ENCODE peak calls at places on chromosomes 13 and 19, in four cellular contexts. N is transverse colon, L is adrenal gland, M is tibial artery. X is an unnamed sample.

GRCh38 chr13:107734891-107735620 is 480.3 kb downstream of the LIG4 start:
- DNase-seq in N (no peak), L (no peak), M (no peak), X (no peak)

GRCh38 chr19:16168465-16169081 is 4.8 kb downstream of the CIB3 start:
- DNase-seq in N (no peak), L (no peak), M (no peak), X (no peak)

GRCh38 chr13:104106705-104107393 is 1040.6 kb upstream of the SLC10A2 start:
- DNase-seq in N (no peak), L (no peak), M (no peak), X (no peak)

GRCh38 chr19:32651729-32652140 is 23.2 kb downstream of the ANKRD27 start:
- DNase-seq in N (peak; percentile 49), L (no peak), M (no peak), X (peak; percentile 55)

GRCh38 chr19:51025809-51026553 is 435 bp downstream of the KLK11 start:
- DNase-seq in N (no peak), L (no peak), M (no peak), X (no peak)

GRCh38 chr13:26406791-26407190 is 150.7 kb upstream of the WASF3 start:
- DNase-seq in N (no peak), L (no peak), M (no peak), X (no peak)

GRCh38 chr13:97851269-97851668 is 102.2 kb upstream of the IPO5 start:
- DNase-seq in N (no peak), L (no peak), M (no peak), X (no peak)

GRCh38 chr13:72208112-72208645 is 341.2 kb upstream of the DACH1 start:
- DNase-seq in N (no peak), L (no peak), M (no peak), X (no peak)

GRCh38 chr19:16345457-16345856 is 20.8 kb downstream of the KLF2 start:
- DNase-seq in N (no peak), L (no peak), M (no peak), X (no peak)

GRCh38 chr13:35136585-35136984 is 194.5 kb downstream of the NBEA start:
- DNase-seq in N (no peak), L (no peak), M (no peak), X (no peak)

GRCh38 chr19:30328096-30328495 is 44.1 kb upstream of the ZNF536 start:
- DNase-seq in N (no peak), L (no peak), M (no peak), X (no peak)

GRCh38 chr13:95921485-95921884 is 131.7 kb downstream of the UGGT2 start:
- DNase-seq in N (no peak), L (no peak), M (no peak), X (no peak)

GRCh38 chr13:80299046-80299445 is 41.9 kb downstream of the SPRY2 start:
- DNase-seq in N (no peak), L (no peak), M (no peak), X (no peak)

GRCh38 chr19:43101950-43102349 is 19.4 kb upstream of the PSG2 start:
- DNase-seq in N (no peak), L (no peak), M (no peak), X (no peak)
- H3K27me3 ChIP-seq in N (no peaks in the 10 kb centered on the region), L (no peaks in the 10 kb centered on the region), M (no peaks in the 10 kb centered on the region), X (peaks cover 8% of the 10 kb centered on the region)

DNA sequence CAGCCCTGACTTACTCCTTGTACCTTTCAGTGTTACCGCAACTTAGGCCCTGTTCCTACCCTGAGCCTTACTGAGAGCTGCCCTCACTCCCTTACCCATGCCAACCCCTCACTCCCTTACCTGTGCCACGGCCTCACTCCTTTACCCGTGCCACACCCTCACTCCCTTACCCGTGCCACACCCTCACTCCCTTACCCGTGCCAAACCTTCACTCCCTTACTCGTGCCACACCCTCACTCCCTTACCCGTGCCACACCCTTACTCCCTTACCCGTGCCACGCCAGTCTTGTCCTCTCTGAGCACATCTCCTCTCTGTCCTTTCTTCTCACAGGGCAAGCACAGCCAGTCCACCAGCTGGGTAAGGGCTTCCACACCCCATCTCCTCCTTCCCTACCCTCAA is 20.3 kb downstream of the AXL start:
- DNase-seq in N (peak; percentile 38), L (no peak), M (no peak), X (no peak)
- TF ChIP-seq CTCF in N (no peak), L (no peak), M (no peak), X (no peak)

DNA sequence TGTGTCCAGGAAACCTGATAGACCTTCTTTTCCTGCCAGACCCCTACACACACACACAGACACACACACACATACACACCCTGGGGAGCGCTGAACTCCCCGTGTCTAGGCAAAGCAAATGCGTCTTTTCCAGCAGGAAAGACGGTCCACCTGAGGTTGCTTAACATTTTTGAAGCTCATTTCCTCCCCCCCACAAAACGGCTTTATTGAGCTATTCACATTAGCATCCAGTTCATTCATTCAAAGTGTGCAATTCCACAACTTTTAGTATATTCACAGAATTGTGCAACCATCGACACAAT is 3.4 kb downstream of the GSX1 start:
- DNase-seq in N (no peak), L (no peak), M (peak; percentile 12), X (no peak)
- H3K27me3 ChIP-seq in N (peaks cover 100% of the 10 kb centered on the region), L (peaks cover 92% of the 10 kb centered on the region), M (peaks cover 7% of the 10 kb centered on the region), X (peaks cover 100% of the 10 kb centered on the region)

DNA sequence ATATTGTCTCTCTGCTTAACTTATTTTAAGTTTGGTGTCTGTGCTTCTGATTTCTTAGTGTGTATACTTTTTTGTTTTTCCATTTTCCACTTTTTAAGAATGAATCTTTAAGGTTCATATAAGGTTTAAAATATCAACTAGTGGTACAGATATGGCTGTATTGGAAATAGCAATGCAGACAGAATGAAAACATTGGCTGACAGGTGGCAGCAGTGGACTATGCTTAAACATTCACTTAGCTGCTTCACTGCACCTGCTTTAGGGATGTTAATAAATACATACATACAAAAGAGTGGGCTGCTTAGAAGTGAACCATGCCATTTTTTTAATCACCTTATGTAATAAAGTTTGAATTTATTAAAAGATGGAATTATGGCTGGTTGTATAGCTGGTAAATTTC is 27.3 kb downstream of the TM9SF2 start:
- DNase-seq in N (no peak), L (no peak), M (no peak), X (no peak)
- TF ChIP-seq CTCF in N (no peak), L (no peak), M (no peak), X (peak; percentile 37)

GRCh38 chr13:20129076-20129475 is 31.8 kb downstream of the GJA3 start:
- DNase-seq in N (no peak), L (no peak), M (no peak), X (no peak)
- H3K27me3 ChIP-seq in N (peaks cover 16% of the 10 kb centered on the region), L (no peaks in the 10 kb centered on the region), M (no peaks in the 10 kb centered on the region), X (peaks cover 58% of the 10 kb centered on the region)

DNA sequence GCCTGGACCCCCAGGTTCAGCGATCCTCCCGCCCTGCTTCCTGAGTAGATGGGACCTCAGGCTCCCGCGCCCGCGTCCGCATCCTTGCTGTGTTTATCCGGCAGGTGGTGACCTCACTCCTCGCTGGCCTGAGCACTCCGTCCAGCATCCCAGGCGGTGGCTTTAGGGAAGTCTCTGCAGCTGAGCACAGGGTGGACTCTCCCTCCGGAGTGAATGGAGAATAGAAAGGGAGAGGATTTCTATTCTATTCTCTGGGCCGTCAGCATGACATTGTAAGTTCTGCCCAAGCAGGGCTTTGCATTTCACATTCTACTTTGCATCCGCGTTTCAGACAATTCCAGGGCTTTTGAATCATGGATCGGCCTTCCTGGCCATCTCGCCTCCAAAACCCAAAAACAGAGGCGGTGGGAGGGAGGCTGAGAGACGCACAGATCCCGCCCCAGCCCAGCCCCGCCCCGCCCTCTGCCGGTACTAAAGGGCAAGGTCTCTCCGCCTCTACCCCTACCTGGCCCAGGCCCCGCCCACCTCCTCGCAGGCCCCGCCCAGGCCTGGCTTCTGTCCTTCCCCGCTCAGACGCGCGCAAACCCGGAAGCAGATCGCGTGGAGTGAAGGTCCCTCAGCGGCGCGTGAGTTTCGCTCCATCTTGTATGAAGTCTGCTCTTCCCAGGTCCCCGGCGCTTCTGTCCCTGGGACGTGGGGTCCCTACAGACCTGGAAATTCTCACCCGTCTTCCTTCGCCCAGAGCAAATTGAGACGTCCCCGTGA is at the start of gene ZNF525:
- DNase-seq in N (peak; percentile 95), L (peak; percentile 93), M (peak; percentile 95), X (peak; percentile 89)
- TF ChIP-seq CTCF in N (peak; percentile 19), L (peak; percentile 43), M (no peak), X (peak; percentile 46)

DNA sequence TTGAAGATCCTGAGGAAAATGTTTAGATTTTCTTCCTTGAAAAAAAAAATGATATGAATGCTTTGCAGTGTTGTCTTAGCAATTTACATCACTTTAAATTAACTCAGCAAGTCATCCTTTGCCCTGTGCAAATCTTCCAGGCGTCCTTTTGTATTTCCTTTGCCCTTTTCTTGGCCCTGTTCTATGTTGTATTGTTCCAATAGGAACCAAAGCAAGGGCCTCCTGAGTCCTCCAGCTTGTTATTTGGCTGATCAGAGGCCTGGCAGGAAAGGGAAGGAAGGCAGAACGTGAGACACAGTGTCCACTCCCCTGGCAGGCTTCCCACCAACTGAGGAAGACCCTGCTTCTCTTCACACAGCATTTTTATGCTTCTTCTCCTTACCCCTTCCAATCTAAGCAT is 260.2 kb upstream of the MIR17HG start:
- DNase-seq in N (no peak), L (no peak), M (no peak), X (no peak)
- H3K27me3 ChIP-seq in N (no peaks in the 10 kb centered on the region), L (no peaks in the 10 kb centered on the region), M (no peaks in the 10 kb centered on the region), X (no peaks in the 10 kb centered on the region)

GRCh38 chr19:1107655-1108261 is 4.0 kb downstream of the GPX4 start:
- DNase-seq in N (no peak), L (no peak), M (no peak), X (no peak)
- TF ChIP-seq CTCF in N (no peak), L (no peak), M (no peak), X (no peak)

X was measured in left ventricle myocardium inferior.